ENCODE peak calls at places on chromosome 22, in seven cellular contexts. P is HCT116, O is SK-N-SH, Q is H1, A is K562, K is HepG2, U is GM12878. I is an unnamed sample.

GRCh38 chr22:25153961-25154685 is 45.5 kb upstream of the CRYBB3 start:
- DNase-seq in P (no peak), O (peak; percentile 57), Q (no peak), A (no peak), K (peak; percentile 36), U (no peak), I (peak; percentile 84)

GRCh38 chr22:39269095-39269827 is 24.5 kb upstream of the PDGFB start:
- DNase-seq in P (no peak), O (no peak), Q (no peak), A (no peak), K (no peak), U (no peak), I (no peak)

GRCh38 chr22:26321469-26321913 is 107.6 kb upstream of the ASPHD2 start:
- DNase-seq in P (no peak), O (no peak), Q (no peak), A (peak; percentile 27), K (no peak), U (no peak), I (no peak)

GRCh38 chr22:31872209-31872608 is 72.1 kb upstream of the YWHAH start:
- DNase-seq in P (no peak), O (peak; percentile 46), Q (peak; percentile 54), A (peak; percentile 76), K (peak; percentile 33), U (no peak), I (no peak)

GRCh38 chr22:31631381-31631780 is 30.6 kb downstream of the PISD start:
- DNase-seq in P (no peak), O (peak; percentile 36), Q (no peak), A (no peak), K (no peak), U (no peak), I (no peak)

GRCh38 chr22:47167056-47167455 is 404.6 kb downstream of the TBC1D22A start:
- DNase-seq in P (no peak), O (no peak), Q (no peak), A (no peak), K (no peak), U (no peak), I (no peak)

GRCh38 chr22:21672107-21672629 is 6.4 kb downstream of the PPIL2 start:
- DNase-seq in P (no peak), O (no peak), Q (no peak), A (no peak), K (no peak), U (no peak), I (no peak)

GRCh38 chr22:36302439-36303114 is 49.6 kb downstream of the APOL1 start:
- DNase-seq in P (no peak), O (no peak), Q (no peak), A (no peak), K (no peak), U (no peak), I (no peak)

GRCh38 chr22:39238966-39239510 is 5.7 kb downstream of the PDGFB start:
- DNase-seq in P (no peak), O (peak; percentile 53), Q (no peak), A (no peak), K (no peak), U (no peak), I (no peak)

GRCh38 chr22:26585104-26585790 is 4.7 kb downstream of the TPST2 start:
- DNase-seq in P (no peak), O (peak; percentile 53), Q (no peak), A (peak; percentile 68), K (no peak), U (no peak), I (no peak)

GRCh38 chr22:48824673-48825651 is 1002.7 kb downstream of the BRD1 start:
- DNase-seq in P (no peak), O (no peak), Q (no peak), A (no peak), K (no peak), U (no peak), I (no peak)

GRCh38 chr22:27602390-27602789 is 199.2 kb downstream of the MN1 start:
- DNase-seq in P (no peak), O (peak; percentile 55), Q (no peak), A (peak; percentile 48), K (no peak), U (no peak), I (peak; percentile 40)

GRCh38 chr22:17159504-17159951 is 451 bp upstream of the HDHD5 start:
- DNase-seq in P (peak; percentile 54), O (no peak), Q (no peak), A (no peak), K (no peak), U (no peak), I (peak; percentile 44)

GRCh38 chr22:36763576-36763975 is 12.3 kb downstream of the IFT27 start:
- DNase-seq in P (no peak), O (no peak), Q (no peak), A (no peak), K (no peak), U (no peak), I (no peak)

GRCh38 chr22:39257522-39258475 is 13.0 kb upstream of the PDGFB start:
- DNase-seq in P (no peak), O (no peak), Q (no peak), A (no peak), K (no peak), U (no peak), I (no peak)

GRCh38 chr22:39150848-39151215 is 1.6 kb downstream of the CBX7 start:
- DNase-seq in P (no peak), O (no peak), Q (no peak), A (no peak), K (no peak), U (no peak), I (peak; percentile 46)

GRCh38 chr22:20316217-20316843 is 3.5 kb downstream of the DGCR6L start:
- DNase-seq in P (no peak), O (no peak), Q (no peak), A (peak; percentile 9), K (no peak), U (no peak), I (no peak)

GRCh38 chr22:20315337-20316216 is 4.3 kb downstream of the DGCR6L start:
- DNase-seq in P (no peak), O (no peak), Q (peak; percentile 39), A (peak; percentile 5), K (no peak), U (no peak), I (no peak)

GRCh38 chr22:20316844-20317401 is 2.9 kb downstream of the DGCR6L start:
- DNase-seq in P (no peak), O (no peak), Q (peak; percentile 35), A (peak; percentile 11), K (no peak), U (no peak), I (no peak)

DNA sequence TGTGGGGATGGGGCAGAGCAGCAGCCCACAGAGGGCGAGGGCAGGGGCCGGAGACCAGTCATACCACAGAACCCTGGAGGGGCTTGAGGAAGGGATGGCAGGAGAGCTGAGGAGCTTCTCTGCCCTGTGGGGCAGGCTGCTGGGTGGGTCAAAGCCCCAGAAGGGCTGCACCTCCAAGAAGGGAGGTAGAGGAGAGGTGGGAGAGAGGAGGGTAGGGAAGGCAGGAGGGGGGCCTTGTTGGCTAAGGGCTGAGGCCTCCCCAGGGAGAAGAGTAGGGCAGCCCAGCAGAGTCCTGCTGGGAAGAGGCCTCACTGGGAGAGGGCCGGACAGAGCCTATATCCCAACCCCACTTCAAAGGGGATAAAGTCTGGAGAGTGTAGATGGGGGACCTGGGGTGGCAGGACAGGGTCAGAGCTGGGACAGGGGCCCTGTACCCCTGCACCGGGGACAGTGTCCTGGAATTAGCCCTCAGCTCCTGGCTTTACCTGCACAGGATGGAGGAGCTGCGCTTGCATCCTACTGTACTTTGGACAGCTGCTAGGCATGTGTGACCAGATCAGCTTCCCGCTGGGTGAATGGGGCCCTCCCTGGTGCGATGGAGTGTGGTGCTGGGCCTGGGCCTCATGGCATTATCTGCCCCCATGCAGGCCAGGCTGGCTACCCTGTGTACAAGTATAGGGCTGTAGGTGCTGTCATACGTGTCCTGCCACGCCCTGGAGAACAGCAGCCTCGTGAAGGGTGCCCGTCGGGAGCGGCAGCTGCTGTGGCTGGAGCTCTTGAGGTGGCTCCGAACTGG is 7.3 kb downstream of the DGCR6L start:
- DNase-seq in P (no peak), O (no peak), Q (peak; percentile 35), A (peak; percentile 12), K (no peak), U (no peak), I (no peak)
- TF ChIP-seq JUND in P (no peak), O (no peak), Q (no peak), A (no peak), K (no peak), U (no peak), I (no peak)

DNA sequence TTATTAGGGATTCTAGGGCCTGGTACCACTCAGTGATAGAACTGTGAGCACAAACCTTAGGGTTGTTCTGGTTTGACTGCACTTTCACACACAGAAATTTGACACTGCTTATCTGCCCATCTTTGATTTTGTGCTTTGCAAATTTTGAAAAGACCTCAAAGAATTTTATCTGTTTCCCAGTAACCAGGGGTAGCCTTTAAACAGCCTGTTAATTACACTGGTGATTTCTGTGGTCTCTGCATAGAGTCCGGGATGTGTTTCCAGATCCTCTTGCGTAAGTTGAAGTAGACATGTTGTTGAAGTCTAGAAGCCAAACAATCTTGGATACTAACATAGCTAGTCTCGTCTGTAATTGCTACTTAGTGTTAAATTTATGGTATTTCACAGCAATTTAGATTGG is 75.3 kb downstream of the C22orf31 start:
- DNase-seq in P (no peak), O (no peak), Q (no peak), A (no peak), K (peak; percentile 35), U (no peak), I (no peak)
- TF ChIP-seq JUND in P (no peak), O (no peak), Q (no peak), A (no peak), K (no peak), U (no peak), I (no peak)

GRCh38 chr22:42168476-42168875 is 37.9 kb upstream of the CYP2D6 start:
- DNase-seq in P (no peak), O (no peak), Q (no peak), A (no peak), K (no peak), U (no peak), I (no peak)
- TF ChIP-seq JUND in P (no peak), O (no peak), Q (no peak), A (no peak), K (no peak), U (no peak), I (no peak)

DNA sequence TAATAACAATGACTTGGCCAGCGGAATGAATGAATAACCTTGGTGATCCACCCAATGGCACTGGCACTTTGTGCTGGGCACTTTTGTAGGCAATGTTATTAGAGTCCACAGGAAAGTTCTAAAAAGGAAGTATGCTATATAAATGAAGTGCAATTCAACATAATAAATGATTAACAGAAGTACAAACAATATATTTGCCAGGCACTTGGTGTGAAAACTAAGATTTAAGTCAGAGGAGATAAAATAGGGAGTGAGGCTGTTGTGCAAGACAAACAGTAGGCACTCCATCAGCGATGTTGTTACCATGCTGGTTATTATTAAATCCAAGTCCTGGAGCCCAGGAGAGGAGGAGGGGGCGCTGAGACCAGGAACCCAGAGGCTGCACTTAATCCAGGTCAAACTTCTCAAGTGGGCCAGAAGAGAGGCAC is 173.8 kb downstream of the LARGE1 start:
- DNase-seq in P (no peak), O (no peak), Q (no peak), A (no peak), K (peak; percentile 35), U (no peak), I (no peak)
- TF ChIP-seq JUND in P (no peak), O (no peak), Q (no peak), A (no peak), K (no peak), U (no peak), I (no peak)

I was measured in T47D.